ENCODE peak calls at places on chromosomes 11 and 22, in eight cellular contexts. A is NK-92 treated with Interleukin-12 subunit alpha and Interleukin-12 subunit beta, amount 100 ng/mL, for 24 hours; H is activated CD8-positive, alpha-beta memory T cell treated with anti-CD3 and anti-CD28 coated beads for 1 hour; F is HuH-7.5; J is Right ventricle myocardium inferior; T is astrocyte of the cerebellum; Q is bronchial epithelial cell; O is M059J. E is an unnamed sample.

GRCh38 chr11:69949327-69949726 is 128.8 kb upstream of the ANO1 start:
- DNase-seq in A (no peak), H (no peak), F (no peak), J (no peak), T (peak), Q (peak), O (peak), E (peak)

GRCh38 chr22:20066617-20067383 is 13.2 kb upstream of the DGCR8 start:
- DNase-seq in A (no peak), H (no peak), F (no peak), J (peak), T (no peak), Q (no peak), O (no peak), E (no peak)

GRCh38 chr11:64207247-64208085 is 945 bp downstream of the FERMT3 start:
- DNase-seq in A (peak), H (no peak), F (no peak), J (peak), T (no peak), Q (no peak), O (peak), E (no peak)

GRCh38 chr22:39350803-39351688 is 1.3 kb downstream of the SYNGR1 start:
- DNase-seq in A (no peak), H (no peak), F (no peak), J (no peak), T (no peak), Q (no peak), O (no peak), E (no peak)

GRCh38 chr11:33868646-33869461 is 23.0 kb downstream of the LMO2 start:
- DNase-seq in A (no peak), H (no peak), F (no peak), J (no peak), T (no peak), Q (no peak), O (no peak), E (no peak)

GRCh38 chr22:22235564-22235963 is 9.0 kb upstream of the VPREB1 start:
- DNase-seq in A (no peak), H (no peak), F (no peak), J (no peak), T (no peak), Q (peak), O (peak), E (no peak)

GRCh38 chr22:38863531-38864131 is 8.4 kb downstream of the CBX6 start:
- DNase-seq in A (no peak), H (no peak), F (no peak), J (peak), T (no peak), Q (no peak), O (no peak), E (no peak)

GRCh38 chr11:10325398-10326079 is 20.7 kb downstream of the ADM start:
- DNase-seq in A (no peak), H (no peak), F (no peak), J (no peak), T (no peak), Q (no peak), O (peak), E (no peak)

GRCh38 chr22:30325065-30325720 is 1.5 kb downstream of the TBC1D10A start:
- DNase-seq in A (no peak), H (no peak), F (no peak), J (no peak), T (no peak), Q (peak), O (peak), E (no peak)

GRCh38 chr11:113014731-113015455 is 53.7 kb downstream of the NCAM1 start:
- DNase-seq in A (no peak), H (no peak), F (no peak), J (peak), T (no peak), Q (peak), O (no peak), E (no peak)

GRCh38 chr22:46931881-46932280 is 169.4 kb downstream of the TBC1D22A start:
- DNase-seq in A (no peak), H (no peak), F (no peak), J (no peak), T (peak), Q (peak), O (peak), E (no peak)

GRCh38 chr22:44268431-44269116 is 44.2 kb downstream of the SHISAL1 start:
- DNase-seq in A (no peak), H (no peak), F (no peak), J (no peak), T (no peak), Q (no peak), O (no peak), E (no peak)

GRCh38 chr11:5983443-5983842 is 3.3 kb downstream of the OR52L1 start:
- DNase-seq in A (no peak), H (no peak), F (no peak), J (no peak), T (no peak), Q (no peak), O (no peak), E (no peak)

GRCh38 chr11:73085189-73085875 is 56.8 kb downstream of the FCHSD2 start:
- DNase-seq in A (no peak), H (no peak), F (no peak), J (no peak), T (no peak), Q (peak), O (peak), E (peak)

GRCh38 chr22:35437038-35437437 is 37.1 kb downstream of the MCM5 start:
- DNase-seq in A (no peak), H (no peak), F (no peak), J (no peak), T (no peak), Q (no peak), O (peak), E (no peak)

GRCh38 chr11:86790073-86790727 is 10.1 kb upstream of the PRSS23 start:
- DNase-seq in A (no peak), H (no peak), F (no peak), J (no peak), T (no peak), Q (no peak), O (peak), E (no peak)

GRCh38 chr22:35514366-35514765 is 26.3 kb upstream of the RASD2 start:
- DNase-seq in A (no peak), H (no peak), F (no peak), J (no peak), T (no peak), Q (peak), O (no peak), E (no peak)

GRCh38 chr22:39519681-39520053 is 695 bp upstream of the ATF4 start:
- DNase-seq in A (peak), H (no peak), F (no peak), J (peak), T (no peak), Q (no peak), O (peak), E (peak)

GRCh38 chr11:118295834-118296454 is 8.6 kb upstream of the CD3E start:
- DNase-seq in A (no peak), H (no peak), F (no peak), J (no peak), T (no peak), Q (peak), O (peak), E (peak)

GRCh38 chr22:44880588-44881245 is 128.3 kb downstream of the ARHGAP8 start:
- DNase-seq in A (no peak), H (no peak), F (no peak), J (no peak), T (no peak), Q (no peak), O (no peak), E (no peak)

GRCh38 chr22:31870890-31871289 is 73.4 kb upstream of the YWHAH start:
- DNase-seq in A (no peak), H (no peak), F (no peak), J (no peak), T (no peak), Q (peak), O (peak), E (no peak)

GRCh38 chr22:45885171-45885840 is 91.7 kb downstream of the WNT7B start:
- DNase-seq in A (no peak), H (no peak), F (no peak), J (no peak), T (no peak), Q (no peak), O (no peak), E (no peak)

GRCh38 chr22:22720724-22721261 is 76.4 kb downstream of the GGTLC2 start:
- DNase-seq in A (peak), H (no peak), F (no peak), J (no peak), T (no peak), Q (peak), O (no peak), E (no peak)

GRCh38 chr11:44309483-44310197 is at the start of gene ALX4:
- DNase-seq in A (no peak), H (no peak), F (no peak), J (peak), T (no peak), Q (no peak), O (peak), E (no peak)

GRCh38 chr11:64088159-64089026 is 52.7 kb downstream of the FLRT1 start:
- DNase-seq in A (no peak), H (no peak), F (peak), J (no peak), T (no peak), Q (peak), O (peak), E (peak)

GRCh38 chr22:23270798-23271596 is 90.7 kb downstream of the BCR start:
- DNase-seq in A (no peak), H (no peak), F (no peak), J (no peak), T (no peak), Q (no peak), O (no peak), E (no peak)

GRCh38 chr11:112725636-112726035 is 235.6 kb upstream of the NCAM1 start:
- DNase-seq in A (no peak), H (no peak), F (no peak), J (no peak), T (no peak), Q (no peak), O (no peak), E (no peak)

GRCh38 chr22:39528080-39528661 is 4.4 kb downstream of the RPS19BP1 start:
- DNase-seq in A (no peak), H (no peak), F (no peak), J (no peak), T (no peak), Q (no peak), O (peak), E (no peak)

GRCh38 chr11:83158474-83158786 is 1.5 kb downstream of the PCF11 start:
- DNase-seq in A (no peak), H (no peak), F (no peak), J (no peak), T (no peak), Q (no peak), O (no peak), E (no peak)

GRCh38 chr11:134346101-134346975 is 14.6 kb downstream of the GLB1L2 start:
- DNase-seq in A (no peak), H (no peak), F (no peak), J (no peak), T (no peak), Q (no peak), O (no peak), E (no peak)

GRCh38 chr11:34148504-34149165 is 43.2 kb downstream of the NAT10 start:
- DNase-seq in A (no peak), H (no peak), F (no peak), J (no peak), T (no peak), Q (no peak), O (no peak), E (no peak)

GRCh38 chr11:120336641-120337132 is 474 bp downstream of the ARHGEF12 start:
- DNase-seq in A (peak), H (no peak), F (peak), J (peak), T (no peak), Q (no peak), O (peak), E (no peak)

GRCh38 chr22:20217563-20217962 is 50.6 kb downstream of the RTN4R start:
- DNase-seq in A (no peak), H (no peak), F (no peak), J (no peak), T (no peak), Q (no peak), O (no peak), E (no peak)

GRCh38 chr11:7591107-7591894 is 77.5 kb downstream of the PPFIBP2 start:
- DNase-seq in A (no peak), H (no peak), F (no peak), J (no peak), T (no peak), Q (no peak), O (no peak), E (no peak)

GRCh38 chr11:90414221-90414620 is 191.4 kb upstream of the CHORDC1 start:
- DNase-seq in A (no peak), H (no peak), F (no peak), J (no peak), T (no peak), Q (no peak), O (no peak), E (no peak)

E was measured in HepG2.